ENCODE peak calls at places on chromosome 1, in nine cellular contexts. I is HCT116; O is kidney; H is Daoy; P is HFFc6; X is HTR-8/SVneo; C is epithelial cell of proximal tubule; T is stimulated activated CD4-positive, alpha-beta T cell treated with anti-CD3 and anti-CD28 coated beads, Interleukin-12 subunit alpha, Interleukin-12 subunit beta, amount 100 ng/mL, for 48 hours; N is mesothelial cell of epicardium. R is an unnamed sample.

GRCh38 chr1:21927531-21928237 is 9.4 kb downstream of the HSPG2 start:
- DNase-seq in P (peak), I (no peak), N (no peak), C (no peak), X (no peak), T (no peak), H (no peak), O (peak), R (no peak)

GRCh38 chr1:77031101-77031662 is 163.9 kb downstream of the ST6GALNAC5 start:
- DNase-seq in P (peak), N (no peak), O (no peak), I (no peak), T (no peak), X (peak), C (peak), H (peak), R (no peak)

GRCh38 chr1:22976461-22977243 is 4.0 kb upstream of the LACTBL1 start:
- DNase-seq in N (peak), H (peak), T (peak), P (peak), C (peak), X (peak), O (peak), I (peak), R (peak)

GRCh38 chr1:40313329-40313957 is 3.6 kb downstream of the COL9A2 start:
- DNase-seq in N (no peak), C (no peak), H (peak), I (no peak), O (no peak), X (peak), T (no peak), P (no peak), R (no peak)

GRCh38 chr1:54781023-54781723 is 16.9 kb upstream of the PARS2 start:
- DNase-seq in T (no peak), O (no peak), X (no peak), N (no peak), I (no peak), P (no peak), H (peak), C (no peak), R (no peak)

GRCh38 chr1:175865041-175865766 is 121.8 kb upstream of the TNR start:
- DNase-seq in O (no peak), H (no peak), C (no peak), X (no peak), T (no peak), N (no peak), I (no peak), P (no peak), R (no peak)

GRCh38 chr1:75797606-75798216 is 1.0 kb downstream of the MSH4 start:
- DNase-seq in O (no peak), T (no peak), X (no peak), I (no peak), H (peak), N (no peak), C (no peak), P (no peak), R (no peak)

GRCh38 chr1:172745014-172745413 is 86.1 kb downstream of the FASLG start:
- DNase-seq in T (no peak), O (no peak), X (peak), N (no peak), C (peak), P (peak), I (peak), H (peak), R (no peak)

GRCh38 chr1:150322310-150322709 is 977 bp downstream of the PRPF3 start:
- DNase-seq in I (no peak), T (no peak), X (no peak), C (no peak), P (no peak), N (no peak), O (no peak), H (no peak), R (no peak)

GRCh38 chr1:227562037-227562436 is 1.3 kb upstream of the ZNF678 start:
- DNase-seq in C (no peak), N (no peak), P (no peak), T (no peak), O (no peak), H (no peak), I (no peak), X (no peak), R (no peak)

GRCh38 chr1:180131510-180131909 is 23.2 kb upstream of the QSOX1 start:
- DNase-seq in C (no peak), X (peak), I (no peak), T (no peak), N (no peak), H (no peak), O (no peak), P (peak), R (no peak)

GRCh38 chr1:198794498-198794897 is 155.7 kb downstream of the PTPRC start:
- DNase-seq in C (no peak), N (no peak), I (no peak), P (peak), X (peak), O (no peak), T (no peak), H (no peak), R (no peak)

GRCh38 chr1:65265296-65266271 is 43.8 kb upstream of the DNAJC6 start:
- DNase-seq in N (peak), T (no peak), O (peak), X (no peak), C (no peak), P (peak), H (peak), I (no peak), R (peak)

GRCh38 chr1:84961316-84961715 is 35.6 kb downstream of the MCOLN2 start:
- DNase-seq in I (no peak), P (no peak), T (no peak), X (no peak), O (no peak), N (no peak), H (no peak), C (no peak), R (no peak)